ENCODE peak calls at places on chromosomes 6 and 20, in eight cellular contexts. Q is cardiac fibroblast, F is GM12865, A is tibial nerve, E is tibial artery, T is breast epithelium, J is AG04450, V is fibroblast of lung. P is an unnamed sample.

GRCh38 chr6:141421378-141421777 is 711.3 kb upstream of the GJE1 start:
- DNase-seq in Q (peak; percentile 74), F (no peak), A (no peak), E (no peak), T (no peak), J (peak; percentile 36), V (peak; percentile 89), P (peak; percentile 73)

GRCh38 chr20:62133864-62134263 is 9.3 kb downstream of the PSMA7 start:
- DNase-seq in Q (no peak), F (peak; percentile 28), A (no peak), E (no peak), T (no peak), J (no peak), V (no peak), P (no peak)

GRCh38 chr20:48283470-48284110 is 498.3 kb upstream of the SULF2 start:
- DNase-seq in Q (peak; percentile 96), F (no peak), A (peak; percentile 43), E (peak; percentile 46), T (peak; percentile 72), J (peak; percentile 48), V (peak; percentile 99), P (peak; percentile 79)

GRCh38 chr20:62357681-62358080 is 9.4 kb downstream of the LAMA5 start:
- DNase-seq in Q (no peak), F (no peak), A (no peak), E (no peak), T (no peak), J (no peak), V (no peak), P (no peak)

GRCh38 chr6:17460862-17461261 is 67.5 kb downstream of the CAP2 start:
- DNase-seq in Q (no peak), F (no peak), A (no peak), E (no peak), T (no peak), J (no peak), V (no peak), P (no peak)

GRCh38 chr20:41136695-41137411 is 490 bp upstream of the PLCG1 start:
- DNase-seq in Q (peak; percentile 89), F (peak; percentile 90), A (peak; percentile 87), E (peak; percentile 89), T (peak; percentile 86), J (peak; percentile 32), V (peak; percentile 80), P (peak; percentile 68)

GRCh38 chr6:126781582-126781981 is 336.9 kb upstream of the RSPO3 start:
- DNase-seq in Q (no peak), F (no peak), A (no peak), E (no peak), T (no peak), J (no peak), V (no peak), P (no peak)

GRCh38 chr6:158222066-158222465 is 53.9 kb downstream of the GTF2H5 start:
- DNase-seq in Q (no peak), F (no peak), A (no peak), E (no peak), T (no peak), J (no peak), V (no peak), P (no peak)

GRCh38 chr6:134007077-134007476 is 45.3 kb downstream of the SLC2A12 start:
- DNase-seq in Q (no peak), F (no peak), A (no peak), E (no peak), T (peak; percentile 58), J (no peak), V (no peak), P (no peak)

GRCh38 chr6:38180586-38180985 is 361.1 kb downstream of the ZFAND3 start:
- DNase-seq in Q (no peak), F (no peak), A (no peak), E (no peak), T (peak; percentile 20), J (no peak), V (no peak), P (no peak)

GRCh38 chr6:117448732-117449131 is 23.0 kb upstream of the ROS1 start:
- DNase-seq in Q (peak; percentile 93), F (no peak), A (no peak), E (no peak), T (no peak), J (peak; percentile 74), V (peak; percentile 97), P (peak; percentile 96)

GRCh38 chr6:110876170-110876773 is 1.7 kb downstream of the AMD1 start:
- DNase-seq in Q (peak; percentile 94), F (peak; percentile 81), A (peak; percentile 83), E (peak; percentile 92), T (peak; percentile 78), J (peak; percentile 72), V (peak; percentile 91), P (peak; percentile 92)

GRCh38 chr20:62336329-62336728 is 30.8 kb downstream of the LAMA5 start:
- DNase-seq in Q (no peak), F (peak; percentile 49), A (no peak), E (no peak), T (no peak), J (no peak), V (no peak), P (no peak)

GRCh38 chr6:155959898-155960297 is 504.3 kb upstream of the NOX3 start:
- DNase-seq in Q (no peak), F (no peak), A (no peak), E (no peak), T (no peak), J (no peak), V (no peak), P (no peak)

GRCh38 chr6:138246650-138247440 is 28.6 kb upstream of the PBOV1 start:
- DNase-seq in Q (no peak), F (no peak), A (no peak), E (no peak), T (no peak), J (no peak), V (peak; percentile 25), P (no peak)

GRCh38 chr6:158972241-158973233 is 27.5 kb downstream of the RSPH3 start:
- DNase-seq in Q (peak; percentile 77), F (peak; percentile 66), A (no peak), E (no peak), T (no peak), J (peak; percentile 11), V (peak; percentile 43), P (peak; percentile 83)

GRCh38 chr6:155832596-155832995 is 377.0 kb upstream of the NOX3 start:
- DNase-seq in Q (peak; percentile 54), F (peak; percentile 1), A (no peak), E (no peak), T (no peak), J (peak; percentile 43), V (peak; percentile 79), P (peak; percentile 73)

GRCh38 chr6:5994234-5994998 is 12.3 kb downstream of the NRN1 start:
- DNase-seq in Q (no peak), F (no peak), A (no peak), E (no peak), T (no peak), J (no peak), V (no peak), P (no peak)

GRCh38 chr20:44033873-44034272 is 119.2 kb downstream of the TOX2 start:
- DNase-seq in Q (no peak), F (no peak), A (no peak), E (no peak), T (no peak), J (no peak), V (no peak), P (no peak)

GRCh38 chr6:26524722-26525360 is 13.3 kb upstream of the HMGN4 start:
- DNase-seq in Q (no peak), F (no peak), A (no peak), E (no peak), T (no peak), J (no peak), V (no peak), P (no peak)

GRCh38 chr6:15713325-15713724 is 50.5 kb upstream of the DTNBP1 start:
- DNase-seq in Q (no peak), F (no peak), A (no peak), E (no peak), T (no peak), J (no peak), V (no peak), P (no peak)

GRCh38 chr20:36645998-36646397 is at the start of gene SLA2:
- DNase-seq in Q (no peak), F (peak; percentile 63), A (no peak), E (no peak), T (no peak), J (no peak), V (no peak), P (no peak)

GRCh38 chr6:169592558-169592957 is 109.3 kb downstream of the WDR27 start:
- DNase-seq in Q (peak; percentile 69), F (no peak), A (no peak), E (no peak), T (no peak), J (peak; percentile 13), V (peak; percentile 91), P (peak; percentile 88)

GRCh38 chr6:27617700-27618689 is 145.1 kb upstream of the ZNF184 start:
- DNase-seq in Q (peak; percentile 64), F (peak; percentile 66), A (no peak), E (no peak), T (no peak), J (no peak), V (peak; percentile 61), P (peak; percentile 45)
- TF ChIP-seq CTCF in Q (no peak), F (no peak), A (no peak), E (no peak), T (no peak), J (peak; percentile 4), V (no peak), P (peak; percentile 16)

DNA sequence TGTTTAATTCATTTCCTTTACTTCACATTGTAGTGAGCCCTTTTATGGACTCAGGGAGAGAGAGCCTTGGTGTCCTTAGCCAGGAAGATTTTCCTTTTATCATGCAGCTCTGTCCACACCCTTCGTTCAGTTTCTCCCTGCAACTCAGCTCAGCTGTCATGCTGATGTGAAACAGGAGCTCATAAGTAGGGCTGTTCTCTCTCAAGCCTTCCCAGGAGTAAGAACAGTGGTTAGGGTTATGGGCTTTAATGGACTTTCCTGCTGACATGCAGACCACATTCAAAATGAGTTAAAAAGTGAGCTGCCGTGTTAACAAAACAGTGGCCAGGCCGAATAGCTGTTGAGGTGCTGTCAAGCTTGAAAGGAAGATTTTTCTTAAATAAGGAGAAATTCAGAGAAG is 104.1 kb downstream of the BCKDHB start:
- DNase-seq in Q (peak; percentile 76), F (peak; percentile 46), A (no peak), E (no peak), T (no peak), J (no peak), V (peak; percentile 17), P (peak; percentile 75)
- H3K4me3 ChIP-seq in Q (no peak overlapping the region), F (no peak overlapping the region), A (no peak overlapping the region), E (no peak overlapping the region), T (no peak overlapping the region), J (no peak overlapping the region), V (no peak overlapping the region), P (no peak overlapping the region)

GRCh38 chr20:35599776-35600120 is 15.9 kb upstream of the SPAG4 start:
- DNase-seq in Q (no peak), F (no peak), A (no peak), E (no peak), T (no peak), J (no peak), V (no peak), P (no peak)
- TF ChIP-seq CTCF in Q (no peak), F (no peak), A (no peak), E (no peak), T (no peak), J (no peak), V (no peak), P (no peak)

GRCh38 chr6:27605401-27606342 is 132.8 kb upstream of the ZNF184 start:
- DNase-seq in Q (peak; percentile 72), F (peak; percentile 84), A (no peak), E (no peak), T (no peak), J (no peak), V (peak; percentile 77), P (peak; percentile 60)
- H3K4me3 ChIP-seq in Q (peak overlapping the region; percentile 31), F (peak overlapping the region; percentile 59), A (peak overlapping the region; percentile 9), E (no peak overlapping the region), T (no peak overlapping the region), J (peak overlapping the region; percentile 46), V (peak overlapping the region; percentile 63), P (peak overlapping the region; percentile 54)

P was measured in fibroblast of the aortic adventitia.